ENCODE peak calls at places on chromosomes 3 and 15, in ten cellular contexts. One of them, this sample, is unnamed.
A peak's percentile ranks its signal among the peaks of the same experiment; 100 is the strongest.

GRCh38 chr15:51181905-51182304 is 87.2 kb upstream of the TNFAIP8L3 start:
- DNase-seq in heart left ventricle: no peak
- DNase-seq in PC-3: no peak
- DNase-seq in PC-9: no peak
- DNase-seq in adrenal gland: no peak
- DNase-seq in Panc1: no peak
- DNase-seq in body of pancreas: no peak
- DNase-seq in ovary: no peak
- DNase-seq in A673: no peak
- DNase-seq in Karpas-422: no peak
- DNase-seq in this sample: no peak

GRCh38 chr3:41167722-41168497 is 31.4 kb upstream of the CTNNB1 start:
- DNase-seq in PC-3: no peak
- DNase-seq in ovary: no peak
- DNase-seq in Karpas-422: no peak
- DNase-seq in PC-9: no peak
- DNase-seq in A673: no peak
- DNase-seq in Panc1: no peak
- DNase-seq in adrenal gland: no peak
- DNase-seq in body of pancreas: no peak
- DNase-seq in heart left ventricle: no peak
- DNase-seq in this sample: no peak

GRCh38 chr15:70535071-70535954 is 228.0 kb downstream of the UACA start:
- DNase-seq in Karpas-422: peak; percentile 47
- DNase-seq in PC-9: no peak
- DNase-seq in A673: peak; percentile 16
- DNase-seq in PC-3: no peak
- DNase-seq in body of pancreas: no peak
- DNase-seq in Panc1: no peak
- DNase-seq in adrenal gland: no peak
- DNase-seq in heart left ventricle: no peak
- DNase-seq in ovary: no peak
- DNase-seq in this sample: no peak

GRCh38 chr3:112437146-112438022 is 61.9 kb downstream of the BTLA start:
- DNase-seq in PC-9: no peak
- DNase-seq in Panc1: peak; percentile 4
- DNase-seq in body of pancreas: no peak
- DNase-seq in PC-3: peak; percentile 75
- DNase-seq in ovary: no peak
- DNase-seq in adrenal gland: no peak
- DNase-seq in A673: peak; percentile 35
- DNase-seq in Karpas-422: peak; percentile 81
- DNase-seq in heart left ventricle: no peak
- DNase-seq in this sample: peak; percentile 4

GRCh38 chr15:78272326-78272725 is 8.0 kb downstream of the DNAJA4 start:
- DNase-seq in heart left ventricle: no peak
- DNase-seq in Karpas-422: no peak
- DNase-seq in ovary: no peak
- DNase-seq in A673: peak; percentile 6
- DNase-seq in PC-9: no peak
- DNase-seq in body of pancreas: no peak
- DNase-seq in adrenal gland: no peak
- DNase-seq in Panc1: no peak
- DNase-seq in PC-3: no peak
- DNase-seq in this sample: no peak

GRCh38 chr3:188890572-188891270 is 281.1 kb upstream of the TPRG1 start:
- DNase-seq in body of pancreas: no peak
- DNase-seq in Karpas-422: no peak
- DNase-seq in PC-9: no peak
- DNase-seq in PC-3: peak; percentile 19
- DNase-seq in heart left ventricle: no peak
- DNase-seq in ovary: no peak
- DNase-seq in Panc1: no peak
- DNase-seq in A673: peak; percentile 29
- DNase-seq in adrenal gland: no peak
- DNase-seq in this sample: no peak

GRCh38 chr3:152853196-152853595 is 18.3 kb downstream of the P2RY1 start:
- DNase-seq in Karpas-422: no peak
- DNase-seq in ovary: no peak
- DNase-seq in PC-9: no peak
- DNase-seq in PC-3: no peak
- DNase-seq in heart left ventricle: no peak
- DNase-seq in adrenal gland: no peak
- DNase-seq in Panc1: no peak
- DNase-seq in A673: no peak
- DNase-seq in body of pancreas: no peak
- DNase-seq in this sample: no peak

GRCh38 chr15:34721802-34722795 is 32.7 kb downstream of the GJD2 start:
- DNase-seq in Panc1: no peak
- DNase-seq in ovary: no peak
- DNase-seq in PC-9: peak; percentile 68
- DNase-seq in heart left ventricle: peak; percentile 74
- DNase-seq in A673: peak; percentile 44
- DNase-seq in Karpas-422: no peak
- DNase-seq in PC-3: no peak
- DNase-seq in body of pancreas: no peak
- DNase-seq in adrenal gland: peak; percentile 19
- DNase-seq in this sample: peak; percentile 91

GRCh38 chr3:56131976-56132590 is 336.2 kb downstream of the ERC2 start:
- DNase-seq in ovary: no peak
- DNase-seq in body of pancreas: no peak
- DNase-seq in Karpas-422: no peak
- DNase-seq in adrenal gland: peak; percentile 68
- DNase-seq in PC-3: peak; percentile 96
- DNase-seq in heart left ventricle: no peak
- DNase-seq in A673: peak; percentile 33
- DNase-seq in Panc1: peak; percentile 72
- DNase-seq in PC-9: peak; percentile 51
- DNase-seq in this sample: no peak

GRCh38 chr3:108103971-108104797 is 13.4 kb upstream of the CD47 start:
- DNase-seq in adrenal gland: no peak
- DNase-seq in ovary: peak; percentile 40
- DNase-seq in Panc1: no peak
- DNase-seq in A673: no peak
- DNase-seq in PC-3: peak; percentile 52
- DNase-seq in PC-9: no peak
- DNase-seq in body of pancreas: no peak
- DNase-seq in heart left ventricle: no peak
- DNase-seq in Karpas-422: no peak
- DNase-seq in this sample: no peak

GRCh38 chr15:31079519-31079918 is 22.0 kb downstream of the TRPM1 start:
- DNase-seq in PC-3: peak; percentile 32
- DNase-seq in Karpas-422: no peak
- DNase-seq in A673: no peak
- DNase-seq in heart left ventricle: no peak
- DNase-seq in Panc1: no peak
- DNase-seq in ovary: no peak
- DNase-seq in body of pancreas: no peak
- DNase-seq in adrenal gland: no peak
- DNase-seq in PC-9: no peak
- DNase-seq in this sample: no peak

GRCh38 chr15:63858448-63858847 is 24.7 kb upstream of the HERC1 start:
- DNase-seq in PC-9: no peak
- DNase-seq in Panc1: no peak
- DNase-seq in Karpas-422: no peak
- DNase-seq in adrenal gland: no peak
- DNase-seq in body of pancreas: no peak
- DNase-seq in A673: no peak
- DNase-seq in heart left ventricle: no peak
- DNase-seq in PC-3: no peak
- DNase-seq in ovary: no peak
- DNase-seq in this sample: no peak

GRCh38 chr3:10968390-10968789 is 24.2 kb upstream of the SLC6A1 start:
- DNase-seq in A673: no peak
- DNase-seq in ovary: no peak
- DNase-seq in PC-3: no peak
- DNase-seq in Karpas-422: no peak
- DNase-seq in PC-9: no peak
- DNase-seq in heart left ventricle: no peak
- DNase-seq in adrenal gland: no peak
- DNase-seq in Panc1: no peak
- DNase-seq in body of pancreas: no peak
- DNase-seq in this sample: no peak

GRCh38 chr3:149936812-149937230 is 33.9 kb downstream of the PFN2 start:
- DNase-seq in A673: peak; percentile 82
- DNase-seq in Panc1: peak; percentile 73
- DNase-seq in heart left ventricle: peak; percentile 58
- DNase-seq in adrenal gland: peak; percentile 42
- DNase-seq in PC-3: peak; percentile 77
- DNase-seq in body of pancreas: peak; percentile 48
- DNase-seq in ovary: no peak
- DNase-seq in Karpas-422: peak; percentile 88
- DNase-seq in PC-9: peak; percentile 44
- DNase-seq in this sample: peak; percentile 83

GRCh38 chr15:52615302-52615701 is 46.5 kb upstream of the ARPP19 start:
- DNase-seq in adrenal gland: no peak
- DNase-seq in PC-9: no peak
- DNase-seq in Panc1: no peak
- DNase-seq in PC-3: no peak
- DNase-seq in heart left ventricle: no peak
- DNase-seq in ovary: no peak
- DNase-seq in Karpas-422: no peak
- DNase-seq in body of pancreas: no peak
- DNase-seq in A673: no peak
- DNase-seq in this sample: no peak

GRCh38 chr3:165443664-165444063 is 247.5 kb upstream of the SLITRK3 start:
- DNase-seq in A673: no peak
- DNase-seq in body of pancreas: no peak
- DNase-seq in Karpas-422: no peak
- DNase-seq in PC-3: no peak
- DNase-seq in adrenal gland: no peak
- DNase-seq in heart left ventricle: no peak
- DNase-seq in Panc1: no peak
- DNase-seq in PC-9: no peak
- DNase-seq in ovary: no peak
- DNase-seq in this sample: no peak
- H3K36me3 ChIP-seq in A673: no peaks in the 10 kb centered on the region
- H3K36me3 ChIP-seq in body of pancreas: no peaks in the 10 kb centered on the region
- H3K36me3 ChIP-seq in Karpas-422: no peaks in the 10 kb centered on the region
- H3K36me3 ChIP-seq in PC-3: no peaks in the 10 kb centered on the region
- H3K36me3 ChIP-seq in adrenal gland: no peaks in the 10 kb centered on the region
- H3K36me3 ChIP-seq in heart left ventricle: no peaks in the 10 kb centered on the region
- H3K36me3 ChIP-seq in Panc1: no peaks in the 10 kb centered on the region
- H3K36me3 ChIP-seq in PC-9: no peaks in the 10 kb centered on the region
- H3K36me3 ChIP-seq in ovary: no peaks in the 10 kb centered on the region
- H3K36me3 ChIP-seq in this sample: no peaks in the 10 kb centered on the region

GRCh38 chr15:65056106-65056505 is 10.9 kb downstream of the SLC51B start:
- DNase-seq in body of pancreas: no peak
- DNase-seq in A673: no peak
- DNase-seq in ovary: peak; percentile 13
- DNase-seq in Panc1: no peak
- DNase-seq in heart left ventricle: peak; percentile 31
- DNase-seq in adrenal gland: no peak
- DNase-seq in PC-3: no peak
- DNase-seq in PC-9: no peak
- DNase-seq in Karpas-422: no peak
- DNase-seq in this sample: no peak

GRCh38 chr15:65057549-65057940 is 10.2 kb downstream of the RASL12 start:
- DNase-seq in Karpas-422: no peak
- DNase-seq in body of pancreas: no peak
- DNase-seq in PC-3: no peak
- DNase-seq in A673: no peak
- DNase-seq in adrenal gland: no peak
- DNase-seq in PC-9: no peak
- DNase-seq in Panc1: no peak
- DNase-seq in ovary: peak; percentile 4
- DNase-seq in heart left ventricle: no peak
- DNase-seq in this sample: no peak

GRCh38 chr15:65054333-65055200 is 9.4 kb downstream of the SLC51B start:
- DNase-seq in PC-3: peak; percentile 65
- DNase-seq in body of pancreas: peak; percentile 79
- DNase-seq in adrenal gland: peak; percentile 75
- DNase-seq in A673: peak; percentile 72
- DNase-seq in Panc1: no peak
- DNase-seq in Karpas-422: peak; percentile 88
- DNase-seq in heart left ventricle: peak; percentile 86
- DNase-seq in ovary: peak; percentile 75
- DNase-seq in PC-9: peak; percentile 71
- DNase-seq in this sample: peak; percentile 81

GRCh38 chr15:65056868-65057548 is 10.8 kb downstream of the RASL12 start:
- DNase-seq in body of pancreas: no peak
- DNase-seq in ovary: peak; percentile 9
- DNase-seq in PC-9: peak; percentile 92
- DNase-seq in Karpas-422: no peak
- DNase-seq in adrenal gland: no peak
- DNase-seq in PC-3: peak; percentile 84
- DNase-seq in Panc1: no peak
- DNase-seq in heart left ventricle: peak; percentile 55
- DNase-seq in A673: no peak
- DNase-seq in this sample: no peak

GRCh38 chr15:65055201-65055870 is 10.1 kb downstream of the SLC51B start:
- DNase-seq in Panc1: no peak
- DNase-seq in PC-3: peak; percentile 43
- DNase-seq in PC-9: peak; percentile 37
- DNase-seq in Karpas-422: no peak
- DNase-seq in body of pancreas: no peak
- DNase-seq in ovary: peak; percentile 10
- DNase-seq in A673: no peak
- DNase-seq in adrenal gland: no peak
- DNase-seq in heart left ventricle: peak; percentile 69
- DNase-seq in this sample: no peak
- H3K36me3 ChIP-seq in Panc1: no peaks in the 10 kb centered on the region
- H3K36me3 ChIP-seq in PC-3: no peaks in the 10 kb centered on the region
- H3K36me3 ChIP-seq in PC-9: no peaks in the 10 kb centered on the region
- H3K36me3 ChIP-seq in Karpas-422: no peaks in the 10 kb centered on the region
- H3K36me3 ChIP-seq in body of pancreas: no peaks in the 10 kb centered on the region
- H3K36me3 ChIP-seq in ovary: no peaks in the 10 kb centered on the region
- H3K36me3 ChIP-seq in A673: no peaks in the 10 kb centered on the region
- H3K36me3 ChIP-seq in adrenal gland: no peaks in the 10 kb centered on the region
- H3K36me3 ChIP-seq in heart left ventricle: peaks cover 6% of the 10 kb centered on the region
- H3K36me3 ChIP-seq in this sample: no peaks in the 10 kb centered on the region

GRCh38 chr15:40743921-40744809 is 10.9 kb downstream of the RMDN3 start:
- DNase-seq in PC-3: no peak
- DNase-seq in Karpas-422: peak; percentile 53
- DNase-seq in A673: no peak
- DNase-seq in Panc1: no peak
- DNase-seq in heart left ventricle: no peak
- DNase-seq in adrenal gland: peak; percentile 14
- DNase-seq in PC-9: no peak
- DNase-seq in ovary: no peak
- DNase-seq in body of pancreas: no peak
- DNase-seq in this sample: no peak
- H3K36me3 ChIP-seq in PC-3: peaks cover 36% of the 10 kb centered on the region
- H3K36me3 ChIP-seq in Karpas-422: peaks cover 4% of the 10 kb centered on the region
- H3K36me3 ChIP-seq in A673: peaks cover 39% of the 10 kb centered on the region
- H3K36me3 ChIP-seq in Panc1: no peaks in the 10 kb centered on the region
- H3K36me3 ChIP-seq in heart left ventricle: peaks cover 19% of the 10 kb centered on the region
- H3K36me3 ChIP-seq in adrenal gland: peaks cover 68% of the 10 kb centered on the region
- H3K36me3 ChIP-seq in PC-9: no peaks in the 10 kb centered on the region
- H3K36me3 ChIP-seq in ovary: no peaks in the 10 kb centered on the region
- H3K36me3 ChIP-seq in body of pancreas: peaks cover 7% of the 10 kb centered on the region
- H3K36me3 ChIP-seq in this sample: no peaks in the 10 kb centered on the region

DNA sequence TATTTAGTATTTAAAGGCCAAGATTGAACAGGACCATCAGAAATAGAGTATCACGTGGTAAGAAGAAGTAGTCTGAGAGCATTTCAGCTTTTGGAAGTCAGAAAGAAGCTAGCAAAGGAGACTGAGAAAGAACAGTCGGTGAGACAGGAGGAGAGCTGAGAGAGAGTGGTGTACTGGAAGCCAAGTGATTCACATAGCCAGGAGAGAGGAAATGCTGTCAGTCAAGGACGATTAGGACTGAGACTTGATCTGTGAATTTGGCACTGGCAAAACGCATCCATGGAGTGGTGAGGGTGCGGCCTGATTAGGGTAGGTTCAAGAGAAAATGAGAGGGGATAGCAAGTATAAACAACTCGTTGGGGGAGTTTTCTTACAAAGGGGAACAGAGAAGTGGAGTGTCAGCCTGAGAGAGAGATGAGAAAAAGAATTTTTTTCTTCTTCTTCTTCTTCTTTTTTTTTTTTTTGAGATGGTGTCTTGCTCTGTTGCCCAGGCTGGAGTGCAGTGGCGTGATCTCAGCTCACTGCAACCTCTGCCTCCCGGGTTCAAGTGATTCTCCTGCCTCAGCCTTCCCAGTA is 44.9 kb downstream of the CHD2 start:
- DNase-seq in heart left ventricle: no peak
- DNase-seq in ovary: no peak
- DNase-seq in A673: no peak
- DNase-seq in Karpas-422: no peak
- DNase-seq in PC-9: no peak
- DNase-seq in body of pancreas: no peak
- DNase-seq in Panc1: no peak
- DNase-seq in PC-3: no peak
- DNase-seq in adrenal gland: peak; percentile 19
- DNase-seq in this sample: no peak
- H3K36me3 ChIP-seq in heart left ventricle: peaks cover 72% of the 10 kb centered on the region
- H3K36me3 ChIP-seq in ovary: no peaks in the 10 kb centered on the region
- H3K36me3 ChIP-seq in A673: peaks cover 96% of the 10 kb centered on the region
- H3K36me3 ChIP-seq in Karpas-422: peaks cover 89% of the 10 kb centered on the region
- H3K36me3 ChIP-seq in PC-9: peaks cover 92% of the 10 kb centered on the region
- H3K36me3 ChIP-seq in body of pancreas: peaks cover 31% of the 10 kb centered on the region
- H3K36me3 ChIP-seq in Panc1: peaks cover 87% of the 10 kb centered on the region
- H3K36me3 ChIP-seq in PC-3: peaks cover 92% of the 10 kb centered on the region
- H3K36me3 ChIP-seq in adrenal gland: peaks cover 95% of the 10 kb centered on the region
- H3K36me3 ChIP-seq in this sample: peaks cover 69% of the 10 kb centered on the region